ENCODE peak calls at places on chromosomes 5 and 9, in six cellular contexts. One of them, this sample, is unnamed.

GRCh38 chr5:41065691-41066335 is 5.3 kb downstream of the MROH2B start:
- DNase-seq in NCI-H2029: no peak
- DNase-seq in AML-193: no peak
- DNase-seq in activated naive CD4-positive, alpha-beta T cell treated with Interleukin-2 at 50 U/mL for 16 hours: no peak
- DNase-seq in effector CD4-positive, alpha-beta T cell: no peak
- DNase-seq in mesothelial cell of epicardium: no peak
- DNase-seq in this sample: no peak

GRCh38 chr5:58357799-58358198 is 102.1 kb downstream of the PLK2 start:
- DNase-seq in NCI-H2029: no peak
- DNase-seq in AML-193: no peak
- DNase-seq in activated naive CD4-positive, alpha-beta T cell treated with Interleukin-2 at 50 U/mL for 16 hours: no peak
- DNase-seq in effector CD4-positive, alpha-beta T cell: no peak
- DNase-seq in mesothelial cell of epicardium: no peak
- DNase-seq in this sample: no peak

GRCh38 chr5:141175933-141176332 is 1.7 kb upstream of the PCDHB8 start:
- DNase-seq in NCI-H2029: no peak
- DNase-seq in AML-193: no peak
- DNase-seq in activated naive CD4-positive, alpha-beta T cell treated with Interleukin-2 at 50 U/mL for 16 hours: no peak
- DNase-seq in effector CD4-positive, alpha-beta T cell: no peak
- DNase-seq in mesothelial cell of epicardium: no peak
- DNase-seq in this sample: no peak

GRCh38 chr5:143187495-143187894 is 216.0 kb downstream of the NR3C1 start:
- DNase-seq in NCI-H2029: no peak
- DNase-seq in AML-193: no peak
- DNase-seq in activated naive CD4-positive, alpha-beta T cell treated with Interleukin-2 at 50 U/mL for 16 hours: no peak
- DNase-seq in effector CD4-positive, alpha-beta T cell: no peak
- DNase-seq in mesothelial cell of epicardium: no peak
- DNase-seq in this sample: no peak

GRCh38 chr9:93071464-93071863 is 13.0 kb downstream of the SUSD3 start:
- DNase-seq in NCI-H2029: peak; percentile 29
- DNase-seq in AML-193: no peak
- DNase-seq in activated naive CD4-positive, alpha-beta T cell treated with Interleukin-2 at 50 U/mL for 16 hours: no peak
- DNase-seq in effector CD4-positive, alpha-beta T cell: no peak
- DNase-seq in mesothelial cell of epicardium: no peak
- DNase-seq in this sample: no peak

GRCh38 chr5:180336234-180337020 is 16.7 kb downstream of the GFPT2 start:
- DNase-seq in NCI-H2029: no peak
- DNase-seq in AML-193: no peak
- DNase-seq in activated naive CD4-positive, alpha-beta T cell treated with Interleukin-2 at 50 U/mL for 16 hours: no peak
- DNase-seq in effector CD4-positive, alpha-beta T cell: no peak
- DNase-seq in mesothelial cell of epicardium: no peak
- DNase-seq in this sample: no peak

GRCh38 chr5:98414938-98415337 is 358.5 kb upstream of the RGMB start:
- DNase-seq in NCI-H2029: no peak
- DNase-seq in AML-193: no peak
- DNase-seq in activated naive CD4-positive, alpha-beta T cell treated with Interleukin-2 at 50 U/mL for 16 hours: no peak
- DNase-seq in effector CD4-positive, alpha-beta T cell: no peak
- DNase-seq in mesothelial cell of epicardium: no peak
- DNase-seq in this sample: no peak

GRCh38 chr9:135524130-135524861 is 3.1 kb downstream of the LCN1 start:
- DNase-seq in NCI-H2029: no peak
- DNase-seq in AML-193: no peak
- DNase-seq in activated naive CD4-positive, alpha-beta T cell treated with Interleukin-2 at 50 U/mL for 16 hours: no peak
- DNase-seq in effector CD4-positive, alpha-beta T cell: no peak
- DNase-seq in mesothelial cell of epicardium: no peak
- DNase-seq in this sample: no peak

GRCh38 chr5:150142800-150143724 is 12.6 kb downstream of the PDGFRB start:
- DNase-seq in NCI-H2029: no peak
- DNase-seq in AML-193: peak; percentile 11
- DNase-seq in activated naive CD4-positive, alpha-beta T cell treated with Interleukin-2 at 50 U/mL for 16 hours: no peak
- DNase-seq in effector CD4-positive, alpha-beta T cell: no peak
- DNase-seq in mesothelial cell of epicardium: no peak
- DNase-seq in this sample: no peak

GRCh38 chr9:129836342-129837007 is 1.2 kb downstream of the USP20 start:
- DNase-seq in NCI-H2029: no peak
- DNase-seq in AML-193: peak; percentile 31
- DNase-seq in activated naive CD4-positive, alpha-beta T cell treated with Interleukin-2 at 50 U/mL for 16 hours: peak; percentile 41
- DNase-seq in effector CD4-positive, alpha-beta T cell: peak; percentile 29
- DNase-seq in mesothelial cell of epicardium: no peak
- DNase-seq in this sample: no peak

GRCh38 chr5:174501461-174502069 is 222.8 kb upstream of the MSX2 start:
- DNase-seq in NCI-H2029: no peak
- DNase-seq in AML-193: no peak
- DNase-seq in activated naive CD4-positive, alpha-beta T cell treated with Interleukin-2 at 50 U/mL for 16 hours: no peak
- DNase-seq in effector CD4-positive, alpha-beta T cell: no peak
- DNase-seq in mesothelial cell of epicardium: no peak
- DNase-seq in this sample: no peak

GRCh38 chr9:91580136-91580535 is 156.5 kb upstream of the NFIL3 start:
- DNase-seq in NCI-H2029: no peak
- DNase-seq in AML-193: no peak
- DNase-seq in activated naive CD4-positive, alpha-beta T cell treated with Interleukin-2 at 50 U/mL for 16 hours: no peak
- DNase-seq in effector CD4-positive, alpha-beta T cell: no peak
- DNase-seq in mesothelial cell of epicardium: no peak
- DNase-seq in this sample: no peak

GRCh38 chr5:174097486-174098185 is 52.1 kb downstream of the NSG2 start:
- DNase-seq in NCI-H2029: no peak
- DNase-seq in AML-193: no peak
- DNase-seq in activated naive CD4-positive, alpha-beta T cell treated with Interleukin-2 at 50 U/mL for 16 hours: no peak
- DNase-seq in effector CD4-positive, alpha-beta T cell: no peak
- DNase-seq in mesothelial cell of epicardium: no peak
- DNase-seq in this sample: no peak

GRCh38 chr5:81855576-81855975 is 104.7 kb upstream of the SSBP2 start:
- DNase-seq in NCI-H2029: no peak
- DNase-seq in AML-193: no peak
- DNase-seq in activated naive CD4-positive, alpha-beta T cell treated with Interleukin-2 at 50 U/mL for 16 hours: no peak
- DNase-seq in effector CD4-positive, alpha-beta T cell: no peak
- DNase-seq in mesothelial cell of epicardium: no peak
- DNase-seq in this sample: no peak

GRCh38 chr5:143986567-143987242 is 174.7 kb downstream of the HMHB1 start:
- DNase-seq in NCI-H2029: no peak
- DNase-seq in AML-193: no peak
- DNase-seq in activated naive CD4-positive, alpha-beta T cell treated with Interleukin-2 at 50 U/mL for 16 hours: no peak
- DNase-seq in effector CD4-positive, alpha-beta T cell: no peak
- DNase-seq in mesothelial cell of epicardium: no peak
- DNase-seq in this sample: no peak

GRCh38 chr9:129671519-129671918 is 6.1 kb downstream of the PRRX2 start:
- DNase-seq in NCI-H2029: no peak
- DNase-seq in AML-193: no peak
- DNase-seq in activated naive CD4-positive, alpha-beta T cell treated with Interleukin-2 at 50 U/mL for 16 hours: no peak
- DNase-seq in effector CD4-positive, alpha-beta T cell: no peak
- DNase-seq in mesothelial cell of epicardium: no peak
- DNase-seq in this sample: no peak

GRCh38 chr9:4549751-4550295 is 59.6 kb downstream of the SLC1A1 start:
- DNase-seq in NCI-H2029: no peak
- DNase-seq in AML-193: no peak
- DNase-seq in activated naive CD4-positive, alpha-beta T cell treated with Interleukin-2 at 50 U/mL for 16 hours: no peak
- DNase-seq in effector CD4-positive, alpha-beta T cell: no peak
- DNase-seq in mesothelial cell of epicardium: no peak
- DNase-seq in this sample: no peak

GRCh38 chr5:53031695-53032096 is 42.5 kb downstream of the ITGA2 start:
- DNase-seq in NCI-H2029: no peak
- DNase-seq in AML-193: no peak
- DNase-seq in activated naive CD4-positive, alpha-beta T cell treated with Interleukin-2 at 50 U/mL for 16 hours: peak; percentile 20
- DNase-seq in effector CD4-positive, alpha-beta T cell: no peak
- DNase-seq in mesothelial cell of epicardium: no peak
- DNase-seq in this sample: no peak

GRCh38 chr5:179143446-179143845 is 83.3 kb downstream of the ZNF354C start:
- DNase-seq in NCI-H2029: no peak
- DNase-seq in AML-193: no peak
- DNase-seq in activated naive CD4-positive, alpha-beta T cell treated with Interleukin-2 at 50 U/mL for 16 hours: no peak
- DNase-seq in effector CD4-positive, alpha-beta T cell: no peak
- DNase-seq in mesothelial cell of epicardium: no peak
- DNase-seq in this sample: no peak

GRCh38 chr9:33921967-33922895 is 105.3 kb downstream of the UBE2R2 start:
- DNase-seq in NCI-H2029: no peak
- DNase-seq in AML-193: no peak
- DNase-seq in activated naive CD4-positive, alpha-beta T cell treated with Interleukin-2 at 50 U/mL for 16 hours: peak; percentile 31
- DNase-seq in effector CD4-positive, alpha-beta T cell: no peak
- DNase-seq in mesothelial cell of epicardium: no peak
- DNase-seq in this sample: no peak

GRCh38 chr9:116417464-116417863 is 263.9 kb downstream of the PAPPA start:
- DNase-seq in NCI-H2029: no peak
- DNase-seq in AML-193: no peak
- DNase-seq in activated naive CD4-positive, alpha-beta T cell treated with Interleukin-2 at 50 U/mL for 16 hours: no peak
- DNase-seq in effector CD4-positive, alpha-beta T cell: no peak
- DNase-seq in mesothelial cell of epicardium: no peak
- DNase-seq in this sample: no peak

GRCh38 chr5:112691758-112692157 is 45.9 kb upstream of the APC start:
- DNase-seq in NCI-H2029: peak; percentile 23
- DNase-seq in AML-193: peak; percentile 54
- DNase-seq in activated naive CD4-positive, alpha-beta T cell treated with Interleukin-2 at 50 U/mL for 16 hours: no peak
- DNase-seq in effector CD4-positive, alpha-beta T cell: no peak
- DNase-seq in mesothelial cell of epicardium: no peak
- DNase-seq in this sample: no peak

GRCh38 chr5:505946-506555 is 18.2 kb downstream of the SLC9A3 start:
- DNase-seq in NCI-H2029: peak; percentile 39
- DNase-seq in AML-193: no peak
- DNase-seq in activated naive CD4-positive, alpha-beta T cell treated with Interleukin-2 at 50 U/mL for 16 hours: no peak
- DNase-seq in effector CD4-positive, alpha-beta T cell: no peak
- DNase-seq in mesothelial cell of epicardium: no peak
- DNase-seq in this sample: no peak

GRCh38 chr5:73376618-73377170 is 71.9 kb downstream of the FOXD1 start:
- DNase-seq in NCI-H2029: no peak
- DNase-seq in AML-193: no peak
- DNase-seq in activated naive CD4-positive, alpha-beta T cell treated with Interleukin-2 at 50 U/mL for 16 hours: no peak
- DNase-seq in effector CD4-positive, alpha-beta T cell: no peak
- DNase-seq in mesothelial cell of epicardium: no peak
- DNase-seq in this sample: no peak

GRCh38 chr5:135979510-135979909 is 24.7 kb upstream of the LECT2 start:
- DNase-seq in NCI-H2029: no peak
- DNase-seq in AML-193: no peak
- DNase-seq in activated naive CD4-positive, alpha-beta T cell treated with Interleukin-2 at 50 U/mL for 16 hours: no peak
- DNase-seq in effector CD4-positive, alpha-beta T cell: no peak
- DNase-seq in mesothelial cell of epicardium: no peak
- DNase-seq in this sample: no peak

GRCh38 chr5:173210877-173211276 is 24.1 kb downstream of the NKX2-5 start:
- DNase-seq in NCI-H2029: no peak
- DNase-seq in AML-193: no peak
- DNase-seq in activated naive CD4-positive, alpha-beta T cell treated with Interleukin-2 at 50 U/mL for 16 hours: no peak
- DNase-seq in effector CD4-positive, alpha-beta T cell: no peak
- DNase-seq in mesothelial cell of epicardium: no peak
- DNase-seq in this sample: no peak

GRCh38 chr5:139886213-139886612 is 90.6 kb downstream of the PSD2 start:
- DNase-seq in NCI-H2029: no peak
- DNase-seq in AML-193: no peak
- DNase-seq in activated naive CD4-positive, alpha-beta T cell treated with Interleukin-2 at 50 U/mL for 16 hours: no peak
- DNase-seq in effector CD4-positive, alpha-beta T cell: no peak
- DNase-seq in mesothelial cell of epicardium: no peak
- DNase-seq in this sample: no peak

GRCh38 chr5:131979816-131980215 is 31.6 kb downstream of the ACSL6 start:
- DNase-seq in NCI-H2029: no peak
- DNase-seq in AML-193: no peak
- DNase-seq in activated naive CD4-positive, alpha-beta T cell treated with Interleukin-2 at 50 U/mL for 16 hours: no peak
- DNase-seq in effector CD4-positive, alpha-beta T cell: no peak
- DNase-seq in mesothelial cell of epicardium: no peak
- DNase-seq in this sample: no peak

GRCh38 chr9:6757988-6758417 is 230 bp downstream of the KDM4C start:
- DNase-seq in NCI-H2029: no peak
- DNase-seq in AML-193: no peak
- DNase-seq in activated naive CD4-positive, alpha-beta T cell treated with Interleukin-2 at 50 U/mL for 16 hours: no peak
- DNase-seq in effector CD4-positive, alpha-beta T cell: no peak
- DNase-seq in mesothelial cell of epicardium: no peak
- DNase-seq in this sample: no peak

GRCh38 chr9:105138306-105138801 is 106.1 kb upstream of the SLC44A1 start:
- DNase-seq in NCI-H2029: peak; percentile 28
- DNase-seq in AML-193: no peak
- DNase-seq in activated naive CD4-positive, alpha-beta T cell treated with Interleukin-2 at 50 U/mL for 16 hours: no peak
- DNase-seq in effector CD4-positive, alpha-beta T cell: no peak
- DNase-seq in mesothelial cell of epicardium: no peak
- DNase-seq in this sample: no peak

GRCh38 chr9:128309551-128309950 is 12.7 kb downstream of the TRUB2 start:
- DNase-seq in NCI-H2029: no peak
- DNase-seq in AML-193: no peak
- DNase-seq in activated naive CD4-positive, alpha-beta T cell treated with Interleukin-2 at 50 U/mL for 16 hours: no peak
- DNase-seq in effector CD4-positive, alpha-beta T cell: no peak
- DNase-seq in mesothelial cell of epicardium: no peak
- DNase-seq in this sample: no peak

GRCh38 chr5:154047324-154047723 is 8.6 kb downstream of the MFAP3 start:
- DNase-seq in NCI-H2029: no peak
- DNase-seq in AML-193: no peak
- DNase-seq in activated naive CD4-positive, alpha-beta T cell treated with Interleukin-2 at 50 U/mL for 16 hours: no peak
- DNase-seq in effector CD4-positive, alpha-beta T cell: no peak
- DNase-seq in mesothelial cell of epicardium: no peak
- DNase-seq in this sample: no peak

GRCh38 chr9:33795819-33796218 is 458 bp downstream of the PRSS3 start:
- DNase-seq in NCI-H2029: peak; percentile 45
- DNase-seq in AML-193: no peak
- DNase-seq in activated naive CD4-positive, alpha-beta T cell treated with Interleukin-2 at 50 U/mL for 16 hours: no peak
- DNase-seq in effector CD4-positive, alpha-beta T cell: no peak
- DNase-seq in mesothelial cell of epicardium: no peak
- DNase-seq in this sample: no peak

GRCh38 chr5:31343946-31344345 is 150.5 kb downstream of the CDH6 start:
- DNase-seq in NCI-H2029: no peak
- DNase-seq in AML-193: no peak
- DNase-seq in activated naive CD4-positive, alpha-beta T cell treated with Interleukin-2 at 50 U/mL for 16 hours: no peak
- DNase-seq in effector CD4-positive, alpha-beta T cell: no peak
- DNase-seq in mesothelial cell of epicardium: no peak
- DNase-seq in this sample: no peak

GRCh38 chr5:162512935-162513575 is 445.5 kb downstream of the GABRG2 start:
- DNase-seq in NCI-H2029: no peak
- DNase-seq in AML-193: no peak
- DNase-seq in activated naive CD4-positive, alpha-beta T cell treated with Interleukin-2 at 50 U/mL for 16 hours: no peak
- DNase-seq in effector CD4-positive, alpha-beta T cell: no peak
- DNase-seq in mesothelial cell of epicardium: no peak
- DNase-seq in this sample: no peak

GRCh38 chr9:113523421-113524141 is 60.1 kb downstream of the RGS3 start:
- DNase-seq in NCI-H2029: no peak
- DNase-seq in AML-193: peak; percentile 28
- DNase-seq in activated naive CD4-positive, alpha-beta T cell treated with Interleukin-2 at 50 U/mL for 16 hours: peak; percentile 81
- DNase-seq in effector CD4-positive, alpha-beta T cell: peak; percentile 27
- DNase-seq in mesothelial cell of epicardium: no peak
- DNase-seq in this sample: no peak

GRCh38 chr5:143648696-143649095 is 163.3 kb upstream of the HMHB1 start:
- DNase-seq in NCI-H2029: no peak
- DNase-seq in AML-193: peak; percentile 2
- DNase-seq in activated naive CD4-positive, alpha-beta T cell treated with Interleukin-2 at 50 U/mL for 16 hours: no peak
- DNase-seq in effector CD4-positive, alpha-beta T cell: no peak
- DNase-seq in mesothelial cell of epicardium: no peak
- DNase-seq in this sample: no peak

This sample was measured in NCI-H1436 treated with DMSO at 0.1 percent for 48 hours.